ENCODE peak calls at places on chromosome 2, in four cellular contexts. G, B, D and W are unnamed samples.
A peak's percentile ranks its signal among the peaks of the same experiment; 100 is the strongest.

GRCh38 chr2:11663427-11663826 is 6.6 kb downstream of the NTSR2 start:
- DNase-seq in G (no peak), B (no peak), D (no peak), W (no peak)

GRCh38 chr2:110157153-110157793 is 41.7 kb upstream of the MALL start:
- DNase-seq in G (peak; percentile 21), B (no peak), D (no peak), W (peak; percentile 33)

GRCh38 chr2:161946489-161947107 is 127.4 kb downstream of the DPP4 start:
- DNase-seq in G (no peak), B (no peak), D (no peak), W (no peak)

GRCh38 chr2:46803551-46803885 is 112.1 kb downstream of the MCFD2 start:
- DNase-seq in G (no peak), B (peak; percentile 58), D (no peak), W (no peak)

GRCh38 chr2:70962885-70963878 is 15.2 kb upstream of the ANKRD53 start:
- DNase-seq in G (no peak), B (peak; percentile 48), D (no peak), W (no peak)

GRCh38 chr2:110984654-110985053 is 136.1 kb upstream of the BCL2L11 start:
- DNase-seq in G (no peak), B (no peak), D (no peak), W (no peak)

GRCh38 chr2:174210861-174211260 is 37.5 kb downstream of the OLA1 start:
- DNase-seq in G (no peak), B (no peak), D (no peak), W (no peak)

GRCh38 chr2:205852457-205852856 is 170.2 kb downstream of the NRP2 start:
- DNase-seq in G (peak; percentile 58), B (no peak), D (no peak), W (no peak)

GRCh38 chr2:230322561-230323384 is 4.2 kb upstream of the SP140L start:
- DNase-seq in G (no peak), B (no peak), D (no peak), W (no peak)

GRCh38 chr2:151651274-151651673 is 83.0 kb downstream of the NEB start:
- DNase-seq in G (no peak), B (no peak), D (no peak), W (no peak)

GRCh38 chr2:11866358-11867335 is 120.2 kb downstream of the LPIN1 start:
- DNase-seq in G (no peak), B (no peak), D (no peak), W (no peak)

GRCh38 chr2:11239718-11240462 is 84.6 kb downstream of the SLC66A3 start:
- DNase-seq in G (no peak), B (no peak), D (no peak), W (no peak)

GRCh38 chr2:233990261-233990798 is 60.2 kb upstream of the SPP2 start:
- DNase-seq in G (no peak), B (no peak), D (no peak), W (no peak)

GRCh38 chr2:12514631-12515437 is 201.9 kb upstream of the TRIB2 start:
- DNase-seq in G (no peak), B (no peak), D (no peak), W (no peak)

GRCh38 chr2:67694464-67694863 is 297.3 kb downstream of the ETAA1 start:
- DNase-seq in G (no peak), B (no peak), D (no peak), W (no peak)

GRCh38 chr2:236678307-236678975 is 108.8 kb downstream of the ACKR3 start:
- DNase-seq in G (no peak), B (no peak), D (no peak), W (no peak)

GRCh38 chr2:9984217-9984739 is 32.8 kb downstream of the GRHL1 start:
- DNase-seq in G (no peak), B (no peak), D (no peak), W (no peak)

GRCh38 chr2:107001964-107002696 is 116.2 kb upstream of the ST6GAL2 start:
- DNase-seq in G (no peak), B (no peak), D (no peak), W (peak; percentile 70)

GRCh38 chr2:219250044-219250781 is 2.8 kb upstream of the TUBA4B start:
- DNase-seq in G (no peak), B (no peak), D (no peak), W (no peak)
- H3K4me3 ChIP-seq in G (no peak overlapping the region), B (no peak overlapping the region), D (peak overlapping the region; percentile 59), W (no peak overlapping the region)

GRCh38 chr2:175310813-175311504 is 129.4 kb upstream of the ATP5MC3 start:
- DNase-seq in G (no peak), B (no peak), D (no peak), W (no peak)

GRCh38 chr2:175304541-175304940 is 123.0 kb upstream of the ATP5MC3 start:
- DNase-seq in G (no peak), B (no peak), D (no peak), W (no peak)

GRCh38 chr2:175312137-175312536 is 130.6 kb upstream of the ATP5MC3 start:
- DNase-seq in G (no peak), B (no peak), D (no peak), W (no peak)

GRCh38 chr2:175308005-175308404 is 126.5 kb upstream of the ATP5MC3 start:
- DNase-seq in G (no peak), B (no peak), D (no peak), W (no peak)

DNA sequence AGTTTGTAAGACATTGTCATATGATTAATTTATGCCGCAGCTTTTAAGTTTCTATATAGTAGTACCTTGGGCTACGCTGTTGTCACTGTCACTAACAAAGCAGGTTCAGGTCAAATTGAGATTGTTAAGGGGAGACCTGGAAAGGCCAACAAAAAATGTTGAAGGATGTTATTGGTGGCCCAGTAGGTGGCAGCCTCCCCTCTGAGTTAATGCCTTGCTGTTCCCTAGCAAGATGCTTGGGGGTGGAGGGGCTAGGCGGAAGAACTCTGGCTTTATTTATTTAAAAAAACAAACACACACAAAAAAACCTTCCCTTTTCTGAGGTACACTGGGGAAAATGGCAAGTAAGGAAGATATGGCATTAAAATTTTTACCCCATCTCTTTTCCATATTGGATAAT is 128.3 kb upstream of the ATP5MC3 start:
- DNase-seq in G (peak; percentile 6), B (no peak), D (no peak), W (no peak)
- TF ChIP-seq CTCF in G (peak; percentile 47), B (peak; percentile 10), D (no peak), W (peak; percentile 28)

GRCh38 chr2:203817147-203817546 is 50.4 kb upstream of the CTLA4 start:
- DNase-seq in G (no peak), B (no peak), D (no peak), W (no peak)
- H3K4me3 ChIP-seq in G (no peak overlapping the region), B (no peak overlapping the region), D (no peak overlapping the region), W (no peak overlapping the region)

GRCh38 chr2:45001629-45002385 is 7.4 kb downstream of the SIX2 start:
- DNase-seq in G (no peak), B (no peak), D (no peak), W (no peak)
- TF ChIP-seq CTCF in G (no peak), B (no peak), D (no peak), W (no peak)

GRCh38 chr2:74958277-74959105 is at the start of gene POLE4:
- DNase-seq in G (peak; percentile 92), B (peak; percentile 91), D (peak; percentile 70), W (no peak)

GRCh38 chr2:74953796-74954499 is 4.5 kb upstream of the POLE4 start:
- DNase-seq in G (no peak), B (no peak), D (no peak), W (no peak)

GRCh38 chr2:74954500-74954874 is 4.0 kb upstream of the POLE4 start:
- DNase-seq in G (no peak), B (no peak), D (no peak), W (no peak)

GRCh38 chr2:74959106-74959751 is 786 bp downstream of the POLE4 start:
- DNase-seq in G (no peak), B (no peak), D (no peak), W (no peak)

GRCh38 chr2:74957886-74958276 is 562 bp upstream of the POLE4 start:
- DNase-seq in G (no peak), B (no peak), D (no peak), W (no peak)
- H3K4me3 ChIP-seq in G (peak overlapping the region; percentile 2), B (peak overlapping the region; percentile 71), D (peak overlapping the region; percentile 91), W (peak overlapping the region; percentile 80)